ENCODE peak calls at places on chromosomes 3 and 15, in five cellular contexts. H, O, Q, R and X are unnamed samples. For H3K4me1, the result is how much of the 10 kb centered on the place peaks cover.

GRCh38 chr3:30503431-30503830 is 103.0 kb upstream of the TGFBR2 start:
- DNase-seq in O (no peak), Q (no peak), R (no peak), H (no peak), X (no peak)

GRCh38 chr3:187498211-187498610 is 130.0 kb downstream of the RTP4 start:
- DNase-seq in O (no peak), R (no peak), H (no peak), Q (no peak), X (no peak)

GRCh38 chr15:88312941-88313579 is 56.5 kb upstream of the NTRK3 start:
- DNase-seq in Q (no peak), R (no peak), H (no peak), O (no peak), X (no peak)

GRCh38 chr3:44468572-44469520 is 8.6 kb downstream of the ZNF445 start:
- DNase-seq in Q (peak), H (no peak), O (no peak), R (no peak), X (no peak)

GRCh38 chr15:92074646-92075045 is 221.1 kb downstream of the SLCO3A1 start:
- DNase-seq in R (no peak), O (peak), Q (no peak), H (peak), X (no peak)

GRCh38 chr15:65912235-65912634 is 42.9 kb downstream of the RAB11A start:
- DNase-seq in Q (no peak), H (no peak), O (no peak), R (no peak), X (peak)

GRCh38 chr15:57138260-57138895 is 219.9 kb downstream of the TCF12 start:
- DNase-seq in Q (peak), H (no peak), O (peak), R (no peak), X (no peak)

GRCh38 chr15:38879909-38880471 is 315.4 kb upstream of the RASGRP1 start:
- DNase-seq in R (no peak), H (no peak), O (no peak), Q (no peak), X (no peak)

GRCh38 chr3:12629560-12629959 is 34.4 kb downstream of the RAF1 start:
- DNase-seq in R (no peak), O (peak), Q (no peak), H (no peak), X (no peak)

GRCh38 chr15:55587321-55588069 is 650 bp downstream of the PYGO1 start:
- DNase-seq in H (peak), Q (no peak), R (no peak), O (peak), X (no peak)

GRCh38 chr3:174685796-174686195 is 173.3 kb upstream of the NAALADL2 start:
- DNase-seq in R (no peak), Q (no peak), H (no peak), O (no peak), X (no peak)

GRCh38 chr3:8852511-8852910 is 83.1 kb upstream of the OXTR start:
- DNase-seq in Q (no peak), H (no peak), R (no peak), O (no peak), X (no peak)

GRCh38 chr15:98504998-98505397 is 143.3 kb upstream of the IGF1R start:
- DNase-seq in O (no peak), Q (no peak), H (no peak), R (no peak), X (peak)

GRCh38 chr15:40266828-40267304 is 16.0 kb downstream of the ANKRD63 start:
- DNase-seq in O (peak), Q (peak), H (peak), R (no peak), X (no peak)

GRCh38 chr3:156483426-156483825 is 71.5 kb downstream of the SSR3 start:
- DNase-seq in R (no peak), H (no peak), O (no peak), Q (peak), X (no peak)

GRCh38 chr3:56048333-56048732 is 419.9 kb downstream of the ERC2 start:
- DNase-seq in O (no peak), R (no peak), H (no peak), Q (no peak), X (no peak)

GRCh38 chr15:52102468-52102867 is 10.1 kb downstream of the BCL2L10 start:
- DNase-seq in H (peak), Q (no peak), R (no peak), O (no peak), X (no peak)

GRCh38 chr3:58306662-58307286 is 454 bp downstream of the HTD2 start:
- DNase-seq in R (no peak), Q (no peak), O (peak), H (peak), X (no peak)

GRCh38 chr3:187914231-187914630 is 169.0 kb upstream of the BCL6 start:
- DNase-seq in Q (no peak), H (peak), R (no peak), O (no peak), X (no peak)

GRCh38 chr3:64520334-64520733 is 167.5 kb downstream of the ADAMTS9 start:
- DNase-seq in R (no peak), H (no peak), Q (no peak), O (no peak), X (no peak)

GRCh38 chr3:163622384-163622783 is 1455.9 kb downstream of the SI start:
- DNase-seq in H (no peak), O (no peak), R (no peak), Q (peak), X (no peak)

GRCh38 chr3:120908030-120908802 is at the start of gene STXBP5L:
- DNase-seq in H (peak), O (peak), R (no peak), Q (peak), X (no peak)

GRCh38 chr3:178419078-178419477 is 117.2 kb upstream of the KCNMB2 start:
- DNase-seq in O (peak), R (no peak), Q (no peak), H (no peak), X (no peak)

GRCh38 chr3:138944136-138944658 is 2.7 kb downstream of the FOXL2 start:
- DNase-seq in H (no peak), O (no peak), R (no peak), Q (no peak), X (no peak)

GRCh38 chr15:72923304-72923703 is 129.0 kb upstream of the NEO1 start:
- DNase-seq in O (no peak), R (no peak), H (no peak), Q (peak), X (no peak)
- TF ChIP-seq CTCF in O (no peak), R (no peak), H (no peak), Q (peak), X (no peak)

DNA sequence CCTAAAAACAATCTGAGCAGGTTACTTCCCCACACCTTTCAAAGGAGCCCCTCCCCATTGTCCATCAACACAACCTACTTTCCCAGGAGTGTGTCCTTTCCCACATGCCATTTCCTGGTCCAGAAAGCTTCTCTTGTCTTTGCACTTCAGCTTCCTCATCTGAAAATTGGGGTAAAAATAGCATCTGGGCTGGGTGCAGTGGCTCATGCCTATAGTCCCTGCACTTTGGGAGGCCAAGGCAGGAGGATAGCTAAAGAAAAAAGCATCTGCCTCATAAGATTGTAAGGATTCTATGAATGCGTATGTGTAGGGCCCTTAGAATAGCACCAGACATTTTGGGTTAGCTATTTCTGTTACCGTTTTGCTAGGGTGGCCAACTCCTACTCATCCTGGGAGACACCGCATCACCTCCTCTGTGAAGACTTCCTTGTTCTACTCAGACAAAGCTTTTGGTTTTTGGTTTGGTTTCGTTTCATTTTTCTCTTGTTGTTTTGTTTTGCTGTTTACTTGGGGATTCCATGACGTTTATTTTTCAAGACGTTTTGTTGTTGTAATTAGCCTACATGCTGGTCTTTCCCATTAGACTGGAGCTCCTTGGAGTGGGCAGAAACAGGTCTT is 224.4 kb upstream of the TLE3 start:
- DNase-seq in H (no peak), R (no peak), O (no peak), Q (no peak), X (no peak)
- H3K4me1 ChIP-seq in H (under half), R (under half), O (under half), Q (under half), X (half or more)

GRCh38 chr15:64381000-64381751 is at the start of gene PCLAF:
- DNase-seq in R (peak), H (peak), O (peak), Q (peak), X (no peak)
- TF ChIP-seq POLR2A in R (no peak), H (no peak), O (no peak), Q (peak), X (no peak)

GRCh38 chr3:51819709-51820406 is 40.8 kb upstream of the IQCF6 start:
- DNase-seq in R (no peak), Q (peak), O (no peak), H (no peak), X (no peak)
- TF ChIP-seq CTCF in R (peak), Q (peak), O (no peak), H (no peak), X (no peak)

DNA sequence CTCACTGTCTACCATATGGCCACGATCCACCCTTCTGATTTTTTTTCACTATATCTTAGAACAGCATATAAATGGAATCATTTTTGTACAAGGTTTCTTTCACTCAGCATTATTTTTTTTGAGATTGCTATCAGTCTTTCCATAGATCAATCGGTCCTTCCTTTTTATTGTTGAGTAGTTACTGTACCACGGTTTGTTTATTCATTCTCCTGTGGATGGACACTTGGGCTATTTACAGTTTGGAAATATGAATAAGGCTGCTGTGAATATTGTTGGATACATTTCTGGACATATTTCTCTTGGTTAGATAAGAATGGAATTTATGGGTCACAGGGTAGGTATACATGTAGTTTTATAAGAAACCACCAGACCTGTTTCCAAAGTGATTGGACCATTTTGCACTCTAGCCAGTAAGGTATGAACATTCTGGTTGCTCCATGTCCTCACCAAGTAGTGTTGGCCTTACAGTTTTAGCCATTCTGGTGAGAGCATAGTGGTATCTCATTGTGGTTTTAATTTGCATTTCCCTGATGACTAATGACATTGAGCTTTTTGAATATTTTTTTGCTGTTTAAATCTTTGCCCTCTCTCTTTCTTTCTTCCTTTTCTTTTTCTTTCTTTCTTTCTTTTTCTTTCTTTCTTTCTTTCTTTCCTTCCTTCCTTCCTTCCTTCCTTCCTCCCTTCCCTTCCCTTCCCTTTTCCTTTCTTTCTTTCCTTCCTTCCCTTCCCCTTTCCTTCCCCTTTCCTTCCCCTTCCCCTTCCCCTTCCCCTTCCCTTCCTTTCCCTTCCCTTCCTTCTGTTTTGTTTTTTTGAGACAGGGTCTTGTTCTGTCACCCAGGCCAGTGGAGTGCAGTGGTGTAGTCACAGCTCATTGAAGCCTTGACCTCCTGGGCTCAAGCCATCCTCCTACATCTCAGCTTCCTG is 49.1 kb downstream of the LRRK1 start:
- DNase-seq in Q (no peak), R (no peak), H (no peak), O (no peak), X (no peak)
- H3K4me1 ChIP-seq in Q (under half), R (under half), H (under half), O (under half), X (under half)

GRCh38 chr3:134360046-134360445 is 14.2 kb downstream of the AMOTL2 start:
- DNase-seq in O (no peak), Q (no peak), R (no peak), H (peak), X (no peak)
- TF ChIP-seq POLR2A in O (no peak), Q (no peak), R (no peak), H (no peak), X (no peak)

GRCh38 chr15:70670680-70671079 is 92.7 kb downstream of the UACA start:
- DNase-seq in Q (no peak), H (no peak), R (no peak), O (no peak), X (no peak)
- TF ChIP-seq CTCF in Q (peak), H (no peak), R (peak), O (peak), X (no peak)